ENCODE peak calls at places on chromosome 12, in four cellular contexts. M is Calu3; V is stimulated activated CD4-positive, alpha-beta T cell treated with anti-CD3 and anti-CD28 coated beads, Interleukin-12 subunit alpha, Interleukin-12 subunit beta, amount 100 ng/mL, for 24 hours; A is SW 1271. R is an unnamed sample.

GRCh38 chr12:77940566-77940965 is 109.9 kb downstream of the NAV3 start:
- DNase-seq in M (peak; percentile 8), V (no peak), A (no peak), R (no peak)

GRCh38 chr12:111624540-111624939 is 25.4 kb upstream of the ATXN2 start:
- DNase-seq in M (peak; percentile 74), V (no peak), A (no peak), R (no peak)

GRCh38 chr12:123075591-123076171 is 75.2 kb downstream of the PITPNM2 start:
- DNase-seq in M (no peak), V (peak; percentile 57), A (no peak), R (no peak)

GRCh38 chr12:108800591-108800990 is 56.8 kb downstream of the SSH1 start:
- DNase-seq in M (no peak), V (no peak), A (no peak), R (no peak)

GRCh38 chr12:50400104-50400637 is 514 bp upstream of the LARP4 start:
- DNase-seq in M (no peak), V (no peak), A (no peak), R (no peak)

GRCh38 chr12:66679441-66680069 is 679 bp upstream of the GRIP1 start:
- DNase-seq in M (no peak), V (no peak), A (no peak), R (no peak)

GRCh38 chr12:43758247-43758727 is 303 bp downstream of the PUS7L start:
- DNase-seq in M (peak; percentile 19), V (peak; percentile 0), A (no peak), R (no peak)

GRCh38 chr12:91628656-91629055 is 446.0 kb upstream of the DCN start:
- DNase-seq in M (no peak), V (no peak), A (no peak), R (no peak)

GRCh38 chr12:19048943-19049342 is 80.6 kb upstream of the PLEKHA5 start:
- DNase-seq in M (peak; percentile 13), V (no peak), A (no peak), R (no peak)

GRCh38 chr12:18595406-18595805 is 142.4 kb downstream of the PLCZ1 start:
- DNase-seq in M (peak; percentile 0), V (no peak), A (no peak), R (no peak)

GRCh38 chr12:25740617-25741016 is 187.5 kb upstream of the LMNTD1 start:
- DNase-seq in M (no peak), V (no peak), A (no peak), R (no peak)

GRCh38 chr12:52151859-52152783 is 39.7 kb downstream of the KRT80 start:
- DNase-seq in M (peak; percentile 79), V (peak; percentile 33), A (no peak), R (peak; percentile 94)

GRCh38 chr12:50642035-50642451 is 121.9 kb upstream of the ATF1 start:
- DNase-seq in M (no peak), V (no peak), A (no peak), R (peak; percentile 57)

GRCh38 chr12:117192057-117192456 is 1.8 kb upstream of the FBXO21 start:
- DNase-seq in M (no peak), V (no peak), A (no peak), R (no peak)

GRCh38 chr12:76531056-76531455 is 28.5 kb downstream of the OSBPL8 start:
- DNase-seq in M (no peak), V (no peak), A (no peak), R (no peak)

GRCh38 chr12:49674318-49674985 is 32.8 kb downstream of the FMNL3 start:
- DNase-seq in M (no peak), V (no peak), A (no peak), R (no peak)

GRCh38 chr12:65666876-65667275 is 157.4 kb upstream of the HMGA2 start:
- DNase-seq in M (no peak), V (no peak), A (no peak), R (no peak)

GRCh38 chr12:86264451-86265328 is 8.5 kb upstream of the MGAT4C start:
- DNase-seq in M (peak; percentile 79), V (no peak), A (no peak), R (no peak)

R was measured in A549.